ENCODE peak calls at places on chromosomes 12 and 14, in seven cellular contexts. A is WERI-Rb-1, R is fibroblast of pulmonary artery, M is sigmoid colon, X is K562, P is fibroblast of lung, H is AG10803. J is an unnamed sample.
A peak's percentile ranks its signal among the peaks of the same experiment; 100 is the strongest.

GRCh38 chr12:128387811-128388422 is 120.9 kb downstream of the TMEM132C start:
- DNase-seq in A (peak; percentile 80), H (no peak), M (no peak), X (peak; percentile 55), R (no peak), P (no peak), J (peak; percentile 0)

GRCh38 chr14:21860172-21860571 is 186.6 kb upstream of the OR4E1 start:
- DNase-seq in X (peak; percentile 11), A (peak; percentile 9), H (no peak), P (peak; percentile 5), M (no peak), R (peak; percentile 27), J (peak; percentile 29)

GRCh38 chr14:80212025-80212402 is 710 bp upstream of the DIO2 start:
- DNase-seq in P (peak; percentile 72), X (no peak), H (peak; percentile 60), M (no peak), R (peak; percentile 54), A (no peak), J (peak; percentile 49)

GRCh38 chr14:105918496-105919262 is 392.3 kb downstream of the TMEM121 start:
- DNase-seq in H (no peak), M (peak; percentile 44), X (no peak), R (no peak), P (no peak), A (no peak), J (no peak)

GRCh38 chr12:5694759-5695409 is 250.2 kb downstream of the ANO2 start:
- DNase-seq in P (no peak), M (no peak), R (no peak), X (no peak), H (peak; percentile 30), A (no peak), J (no peak)

GRCh38 chr12:69019910-69020309 is 86.9 kb upstream of the CPM start:
- DNase-seq in R (no peak), P (no peak), A (no peak), H (no peak), X (no peak), M (no peak), J (no peak)

GRCh38 chr14:77800814-77801213 is 905 bp downstream of the ADCK1 start:
- DNase-seq in M (no peak), R (no peak), H (no peak), A (no peak), P (no peak), X (no peak), J (no peak)

GRCh38 chr14:90319634-90320541 is 11.9 kb downstream of the NRDE2 start:
- DNase-seq in X (no peak), R (no peak), M (no peak), H (no peak), A (peak; percentile 22), P (no peak), J (no peak)

GRCh38 chr12:990308-990648 is 745 bp upstream of the ERC1 start:
- DNase-seq in M (peak; percentile 88), A (peak; percentile 43), R (peak; percentile 56), H (peak; percentile 62), X (no peak), P (peak; percentile 66), J (peak; percentile 78)

GRCh38 chr14:38544766-38545165 is 288.9 kb upstream of the CLEC14A start:
- DNase-seq in X (no peak), A (peak; percentile 12), H (no peak), P (no peak), R (no peak), M (no peak), J (no peak)

GRCh38 chr14:68781161-68782021 is 11.5 kb downstream of the ZFP36L1 start:
- DNase-seq in A (peak; percentile 82), P (no peak), H (no peak), X (peak; percentile 36), R (no peak), M (peak; percentile 68), J (no peak)

GRCh38 chr14:65846469-65846868 is 433.9 kb downstream of the FUT8 start:
- DNase-seq in P (no peak), A (no peak), R (no peak), H (no peak), X (no peak), M (no peak), J (no peak)

GRCh38 chr12:80509781-80510556 is 65.9 kb downstream of the PTPRQ start:
- DNase-seq in M (no peak), P (peak; percentile 51), A (no peak), H (peak; percentile 74), R (peak; percentile 40), X (no peak), J (peak; percentile 96)

GRCh38 chr12:16269941-16270340 is 7.5 kb downstream of the SLC15A5 start:
- DNase-seq in M (no peak), P (no peak), A (no peak), X (no peak), R (no peak), H (no peak), J (no peak)

GRCh38 chr12:105069936-105070702 is 14.1 kb downstream of the ALDH1L2 start:
- DNase-seq in A (no peak), H (no peak), P (no peak), R (no peak), M (no peak), X (no peak), J (peak; percentile 54)

GRCh38 chr14:69281450-69282169 is 21.7 kb downstream of the GALNT16 start:
- DNase-seq in M (no peak), H (no peak), P (no peak), A (no peak), X (no peak), R (no peak), J (peak; percentile 34)

GRCh38 chr12:93979189-93979588 is 169.2 kb upstream of the PLXNC1 start:
- DNase-seq in P (peak; percentile 49), H (no peak), M (no peak), R (peak; percentile 62), A (no peak), X (no peak), J (peak; percentile 61)

GRCh38 chr14:24435998-24436354 is 6.2 kb downstream of the KHNYN start:
- DNase-seq in H (no peak), R (no peak), M (no peak), X (no peak), P (no peak), A (no peak), J (no peak)

GRCh38 chr12:130715996-130716917 is at the start of gene RIMBP2:
- DNase-seq in M (peak; percentile 43), A (peak; percentile 86), H (peak; percentile 13), R (peak; percentile 8), X (no peak), P (peak; percentile 16), J (no peak)

GRCh38 chr14:60349663-60350365 is 100.8 kb downstream of the PPM1A start:
- DNase-seq in H (peak; percentile 56), M (no peak), P (peak; percentile 71), A (peak; percentile 32), X (peak; percentile 26), R (peak; percentile 65), J (peak; percentile 65)

GRCh38 chr12:116864371-116865160 is 16.7 kb downstream of the HRK start:
- DNase-seq in P (peak; percentile 53), X (no peak), A (no peak), M (no peak), R (peak; percentile 57), H (peak; percentile 85), J (peak; percentile 70)

GRCh38 chr12:116863275-116863767 is 17.9 kb downstream of the HRK start:
- DNase-seq in M (no peak), R (no peak), X (peak; percentile 57), P (peak; percentile 34), A (peak; percentile 44), H (peak; percentile 61), J (peak; percentile 77)

GRCh38 chr12:116862167-116862566 is 19.1 kb downstream of the HRK start:
- DNase-seq in H (no peak), X (no peak), A (no peak), P (no peak), M (no peak), R (no peak), J (no peak)

GRCh38 chr12:116860281-116860680 is 21.0 kb downstream of the HRK start:
- DNase-seq in X (no peak), H (no peak), P (no peak), R (no peak), M (no peak), A (no peak), J (no peak)

GRCh38 chr12:116861331-116861730 is 19.9 kb downstream of the HRK start:
- DNase-seq in P (peak; percentile 57), H (peak; percentile 87), R (peak; percentile 71), X (no peak), M (no peak), A (no peak), J (peak; percentile 60)
- H3K4me3 ChIP-seq in P (no peak overlapping the region), H (peak overlapping the region; percentile 15), R (no peak overlapping the region), X (no peak overlapping the region), M (no peak overlapping the region), A (no peak overlapping the region), J (no peak overlapping the region)

GRCh38 chr12:120790114-120790513 is 64.5 kb downstream of the ACADS start:
- DNase-seq in P (no peak), M (no peak), X (no peak), H (no peak), A (no peak), R (no peak), J (no peak)

GRCh38 chr12:120795441-120796178 is 70.0 kb downstream of the ACADS start:
- DNase-seq in R (no peak), A (no peak), P (no peak), X (no peak), M (no peak), H (no peak), J (no peak)

GRCh38 chr12:120787889-120788288 is 62.3 kb downstream of the ACADS start:
- DNase-seq in H (no peak), X (no peak), A (no peak), M (no peak), R (no peak), P (no peak), J (no peak)

GRCh38 chr12:120793357-120793756 is 67.7 kb downstream of the ACADS start:
- DNase-seq in H (no peak), P (no peak), X (no peak), M (no peak), R (no peak), A (no peak), J (no peak)

DNA sequence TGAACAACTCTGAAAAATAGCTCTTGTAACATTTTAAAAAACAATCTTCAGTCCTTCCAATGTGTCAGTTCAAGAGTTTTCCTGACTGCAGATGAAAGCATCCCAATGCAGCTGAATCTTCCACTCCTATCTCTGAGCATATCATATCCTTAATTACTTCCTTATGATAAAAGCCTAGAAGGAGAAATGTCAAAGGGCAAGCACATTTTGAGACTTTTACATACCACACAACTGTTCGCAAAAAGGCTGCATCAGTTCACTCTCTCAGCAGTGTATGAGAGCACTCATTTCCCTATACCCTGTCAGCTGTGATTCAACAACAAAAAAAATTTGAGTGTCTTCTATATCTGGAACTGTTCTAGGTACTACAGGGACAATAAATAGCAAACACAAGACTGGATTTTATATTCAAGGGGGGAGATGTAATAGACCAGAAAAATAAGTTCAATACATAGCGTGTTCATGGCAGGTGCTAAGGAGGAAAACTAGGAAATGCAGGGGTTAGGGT is 66.1 kb downstream of the ACADS start:
- DNase-seq in H (no peak), R (no peak), P (no peak), M (no peak), X (no peak), A (no peak), J (no peak)
- TF ChIP-seq CTCF in H (no peak), R (no peak), P (no peak), M (no peak), X (no peak), A (no peak), J (no peak)

GRCh38 chr14:74438351-74438915 is 12.4 kb upstream of the SYNDIG1L start:
- DNase-seq in H (no peak), X (no peak), M (no peak), P (no peak), A (no peak), R (peak; percentile 5), J (no peak)
- H3K4me3 ChIP-seq in H (no peak overlapping the region), X (no peak overlapping the region), M (no peak overlapping the region), P (no peak overlapping the region), A (no peak overlapping the region), R (no peak overlapping the region), J (no peak overlapping the region)

GRCh38 chr12:57869919-57870318 is 23.4 kb upstream of the CTDSP2 start:
- DNase-seq in R (no peak), P (no peak), H (no peak), A (no peak), X (no peak), M (no peak), J (no peak)
- TF ChIP-seq CTCF in R (no peak), P (no peak), H (no peak), A (no peak), X (no peak), M (no peak), J (no peak)

J was measured in fibroblast of mammary gland.